ENCODE peak calls at places on chromosomes 4 and X, in nine cellular contexts. F is PC-9, U is GM23248, Y is IMR-90, D is ascending aorta, B is transverse colon, H is Caco-2, R is endodermal cell, P is breast epithelium. S is an unnamed sample.
A peak's percentile ranks its signal among the peaks of the same experiment; 100 is the strongest.

GRCh38 chrX:153766871-153767673 is 3.0 kb downstream of the PLXNB3 start:
- DNase-seq in Y (no peak), D (peak; percentile 7), U (no peak), R (peak; percentile 60), B (peak; percentile 8), F (peak; percentile 72), H (no peak), P (no peak), S (peak; percentile 78)

GRCh38 chr4:116217781-116218180 is 867.6 kb downstream of the TRAM1L1 start:
- DNase-seq in H (no peak), U (no peak), R (no peak), D (no peak), P (no peak), F (no peak), Y (no peak), B (no peak), S (no peak)

GRCh38 chr4:46329118-46329976 is 60.6 kb downstream of the GABRA2 start:
- DNase-seq in Y (peak; percentile 61), D (no peak), R (peak; percentile 78), B (peak; percentile 14), U (peak; percentile 16), F (peak; percentile 13), H (peak; percentile 54), P (no peak), S (no peak)

GRCh38 chr4:105619193-105619931 is 66.9 kb downstream of the ARHGEF38 start:
- DNase-seq in H (no peak), B (peak; percentile 64), D (no peak), P (peak; percentile 83), R (no peak), U (no peak), Y (no peak), F (peak; percentile 16), S (peak; percentile 84)

GRCh38 chrX:14837155-14837554 is 35.7 kb downstream of the FANCB start:
- DNase-seq in F (no peak), P (no peak), D (no peak), U (no peak), R (no peak), H (no peak), B (no peak), Y (no peak), S (no peak)

GRCh38 chr4:101475246-101475645 is 127.9 kb upstream of the PPP3CA start:
- DNase-seq in F (no peak), H (no peak), B (no peak), R (no peak), D (no peak), U (peak; percentile 3), P (no peak), Y (no peak), S (no peak)

GRCh38 chr4:134202557-134202956 is 968 bp upstream of the PABPC4L start:
- DNase-seq in H (no peak), D (no peak), F (peak; percentile 45), U (no peak), R (no peak), Y (no peak), B (no peak), P (no peak), S (peak; percentile 16)

GRCh38 chr4:951594-952468 is 19.6 kb downstream of the TMEM175 start:
- DNase-seq in F (no peak), P (no peak), D (no peak), U (no peak), R (no peak), B (no peak), Y (no peak), H (peak; percentile 28), S (peak; percentile 68)

GRCh38 chr4:104524026-104524425 is 29.3 kb upstream of the CXXC4 start:
- DNase-seq in F (no peak), D (no peak), H (no peak), B (no peak), R (no peak), P (no peak), Y (no peak), U (no peak), S (no peak)

GRCh38 chr4:104519588-104519987 is 24.9 kb upstream of the CXXC4 start:
- DNase-seq in D (no peak), Y (no peak), H (no peak), B (no peak), U (no peak), P (no peak), F (no peak), R (no peak), S (no peak)

DNA sequence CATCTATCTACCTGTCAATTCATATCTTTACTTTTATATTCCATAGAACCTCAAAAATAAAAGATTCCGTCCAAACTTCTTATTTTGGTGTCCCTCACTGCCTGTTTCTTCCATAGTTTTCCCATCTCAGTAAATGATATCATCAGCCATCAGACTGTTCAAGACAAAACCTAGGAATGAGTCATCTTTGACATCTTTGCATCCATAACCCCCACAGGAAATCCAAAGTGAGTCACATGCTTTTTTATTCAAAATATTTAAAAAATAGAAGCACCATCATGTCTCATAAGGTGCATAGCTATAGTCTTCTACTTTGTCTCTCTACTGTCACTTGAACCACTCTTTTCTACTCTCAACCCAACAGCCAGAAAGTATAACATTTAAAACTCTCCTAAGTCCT is 29.9 kb upstream of the CXXC4 start:
- DNase-seq in B (no peak), P (no peak), F (no peak), R (no peak), H (no peak), Y (peak; percentile 43), U (no peak), D (no peak), S (no peak)
- H3K4me1 ChIP-seq in B (no peaks in the 10 kb centered on the region), P (no peaks in the 10 kb centered on the region), F (no peaks in the 10 kb centered on the region), R (no peaks in the 10 kb centered on the region), H (no peaks in the 10 kb centered on the region), Y (no peaks in the 10 kb centered on the region), U (no peaks in the 10 kb centered on the region), D (no peaks in the 10 kb centered on the region), S (no peaks in the 10 kb centered on the region)

GRCh38 chr4:6986781-6987565 is 56.2 kb upstream of the TADA2B start:
- DNase-seq in Y (peak; percentile 90), D (peak; percentile 75), U (peak; percentile 99), P (peak; percentile 92), H (peak; percentile 92), R (peak; percentile 98), B (peak; percentile 96), F (peak; percentile 96), S (peak; percentile 99)
- H3K4me1 ChIP-seq in Y (peaks cover 14% of the 10 kb centered on the region), D (peaks cover 9% of the 10 kb centered on the region), U (peaks cover 34% of the 10 kb centered on the region), P (peaks cover 8% of the 10 kb centered on the region), H (peaks cover 29% of the 10 kb centered on the region), R (peaks cover 18% of the 10 kb centered on the region), B (peaks cover 34% of the 10 kb centered on the region), F (peaks cover 24% of the 10 kb centered on the region), S (peaks cover 46% of the 10 kb centered on the region)

DNA sequence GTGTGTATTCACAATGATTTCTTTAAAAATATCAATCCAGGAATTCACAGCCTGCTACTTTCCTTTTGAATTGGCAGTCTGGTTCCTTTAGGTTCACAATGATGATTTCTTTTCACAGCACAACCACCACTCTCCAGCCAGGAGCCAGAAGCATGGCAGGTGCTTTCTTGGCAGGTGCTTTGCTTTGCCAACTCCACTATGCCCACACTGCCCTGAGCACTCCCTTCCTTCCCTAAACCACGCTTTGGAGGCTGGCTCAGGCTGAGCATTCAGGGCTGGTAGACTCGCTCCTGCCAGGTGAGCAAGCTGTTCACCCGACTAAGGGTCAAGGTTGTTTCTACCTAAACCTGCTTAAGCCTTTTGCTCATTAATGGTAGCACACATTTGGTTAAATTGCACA is 184.5 kb downstream of the SH3KBP1 start:
- DNase-seq in D (no peak), U (no peak), H (no peak), F (no peak), R (no peak), B (no peak), Y (no peak), P (no peak), S (no peak)
- H3K4me1 ChIP-seq in D (no peaks in the 10 kb centered on the region), U (peaks cover 23% of the 10 kb centered on the region), H (no peaks in the 10 kb centered on the region), F (peaks cover 5% of the 10 kb centered on the region), R (no peaks in the 10 kb centered on the region), B (no peaks in the 10 kb centered on the region), Y (peaks cover 3% of the 10 kb centered on the region), P (no peaks in the 10 kb centered on the region), S (no peaks in the 10 kb centered on the region)

GRCh38 chr4:11702886-11703555 is 274.3 kb upstream of the HS3ST1 start:
- DNase-seq in Y (no peak), P (peak; percentile 30), U (no peak), B (no peak), D (no peak), R (no peak), F (no peak), H (no peak), S (no peak)
- H3K4me1 ChIP-seq in Y (peaks cover 10% of the 10 kb centered on the region), P (no peaks in the 10 kb centered on the region), U (no peaks in the 10 kb centered on the region), B (no peaks in the 10 kb centered on the region), D (no peaks in the 10 kb centered on the region), R (peaks cover 6% of the 10 kb centered on the region), F (peaks cover 50% of the 10 kb centered on the region), H (no peaks in the 10 kb centered on the region), S (no peaks in the 10 kb centered on the region)